ENCODE peak calls at places on chromosome 13, in four cellular contexts. J is GM13977, L is type B pancreatic cell, K is left ventricle myocardium inferior. C is an unnamed sample.

GRCh38 chr13:46575843-46576242 is 22.9 kb downstream of the LRCH1 start:
- DNase-seq in K (no peak), J (no peak), L (no peak), C (no peak)

GRCh38 chr13:95385373-95385772 is 84.1 kb upstream of the ABCC4 start:
- DNase-seq in L (no peak), K (no peak), J (no peak), C (no peak)

GRCh38 chr13:43153436-43154082 is 130.2 kb downstream of the DNAJC15 start:
- DNase-seq in J (no peak), K (no peak), L (no peak), C (no peak)

GRCh38 chr13:49502954-49503353 is 7.2 kb downstream of the PHF11 start:
- DNase-seq in L (no peak), K (no peak), J (no peak), C (no peak)

GRCh38 chr13:28545583-28546333 is 50.8 kb upstream of the FLT1 start:
- DNase-seq in L (no peak), J (no peak), K (no peak), C (no peak)

GRCh38 chr13:50594276-50594970 is 249.1 kb downstream of the DLEU7 start:
- DNase-seq in K (no peak), L (no peak), J (peak), C (peak)

GRCh38 chr13:49759503-49759902 is 33.0 kb downstream of the KPNA3 start:
- DNase-seq in K (no peak), L (no peak), J (no peak), C (no peak)

GRCh38 chr13:21674271-21675009 is 3.6 kb downstream of the FGF9 start:
- DNase-seq in K (peak), J (peak), L (no peak), C (peak)

GRCh38 chr13:39777527-39778061 is 122.1 kb downstream of the COG6 start:
- DNase-seq in K (no peak), L (no peak), J (no peak), C (no peak)
- TF ChIP-seq CTCF in K (peak), L (peak), J (peak), C (peak)

DNA sequence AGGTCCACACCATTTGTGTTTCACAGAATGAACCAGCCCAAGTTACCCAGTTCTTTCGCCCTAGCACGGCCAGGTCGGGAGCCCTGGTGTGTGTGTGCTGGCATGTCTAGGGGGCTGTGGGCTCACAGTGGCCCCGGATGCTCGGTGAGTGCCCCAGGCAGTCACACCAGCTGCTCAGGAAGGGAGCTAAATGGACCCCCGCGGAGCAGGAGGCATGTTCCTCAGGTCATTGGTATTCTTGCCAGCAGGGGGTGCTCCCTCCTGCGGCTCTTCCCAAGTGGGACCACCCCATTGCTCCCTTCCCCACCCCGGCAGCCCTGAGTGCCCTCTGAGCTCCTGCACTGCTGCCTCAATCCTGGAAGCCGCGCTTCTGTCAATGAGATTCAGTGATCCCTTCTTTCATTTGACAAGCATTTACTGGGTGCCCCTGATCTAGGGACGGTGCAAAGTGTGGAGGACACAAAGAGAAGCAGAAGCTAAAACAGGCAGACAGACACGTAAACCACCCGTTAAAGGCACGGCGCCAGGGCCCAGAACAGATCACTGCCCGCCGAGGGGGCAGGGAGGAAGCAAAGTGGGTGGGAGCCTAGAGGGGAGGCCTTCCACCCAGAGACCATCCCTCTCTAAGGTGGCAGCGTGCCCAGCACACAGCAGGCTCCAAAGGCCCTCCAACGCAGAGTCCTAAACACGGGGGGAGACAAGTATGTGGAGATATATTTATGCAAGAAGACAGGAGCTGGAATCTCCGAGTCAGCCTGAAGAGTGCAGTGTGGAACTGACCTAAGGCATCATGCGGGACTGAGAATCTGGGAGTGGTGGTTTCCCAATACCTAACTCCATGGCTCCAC is 5.2 kb upstream of the ADPRHL1 start:
- DNase-seq in L (no peak), K (no peak), J (no peak), C (peak)
- TF ChIP-seq CTCF in L (peak), K (peak), J (peak), C (peak)

DNA sequence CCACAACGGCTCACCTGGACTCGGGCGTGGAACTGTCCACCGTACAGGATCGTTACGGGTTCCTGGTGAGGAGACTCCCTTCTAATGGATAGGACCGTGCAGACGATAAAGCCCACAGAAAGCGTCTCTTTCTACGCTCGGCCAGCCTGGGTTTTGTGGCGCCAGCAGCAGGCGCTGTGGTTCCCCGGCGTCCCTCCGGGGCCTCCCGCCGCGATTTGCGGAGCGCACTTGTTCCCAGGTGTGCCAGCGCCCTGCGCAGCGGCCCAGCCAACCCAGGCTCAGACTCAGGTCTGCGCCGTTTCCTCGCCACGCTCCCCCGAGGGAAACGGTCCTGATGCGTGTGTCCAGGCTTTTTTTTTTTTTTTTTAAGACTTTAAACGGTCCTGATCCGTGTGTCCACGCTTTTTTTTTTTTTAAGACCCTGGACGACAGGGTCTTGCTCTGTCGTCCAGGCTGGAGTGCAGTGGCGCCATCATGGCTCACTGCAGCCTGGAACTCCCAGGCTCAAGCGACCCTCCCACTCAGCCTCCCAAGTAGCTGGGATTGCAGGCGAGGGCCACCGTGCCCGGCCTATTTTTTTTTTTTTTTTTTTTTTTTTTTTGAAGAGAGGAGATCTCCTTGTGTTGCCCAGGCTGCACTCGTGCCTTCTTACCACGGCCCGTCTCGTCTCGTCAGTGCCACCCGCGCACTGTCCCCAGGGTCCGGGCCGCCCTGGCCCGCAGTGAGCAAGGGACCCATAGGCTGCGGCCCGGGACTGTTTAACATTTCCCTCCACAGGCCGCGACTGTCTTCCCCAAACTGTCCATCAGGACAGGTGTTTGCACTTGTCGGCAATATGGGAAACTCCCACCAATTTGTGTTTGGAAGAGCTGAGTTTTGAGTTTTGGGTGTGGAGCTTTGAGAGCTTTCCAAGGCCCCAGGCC is 23.8 kb downstream of the GJA3 start:
- DNase-seq in L (peak), J (peak), K (no peak), C (peak)
- TF ChIP-seq CTCF in L (peak), J (peak), K (peak), C (peak)

DNA sequence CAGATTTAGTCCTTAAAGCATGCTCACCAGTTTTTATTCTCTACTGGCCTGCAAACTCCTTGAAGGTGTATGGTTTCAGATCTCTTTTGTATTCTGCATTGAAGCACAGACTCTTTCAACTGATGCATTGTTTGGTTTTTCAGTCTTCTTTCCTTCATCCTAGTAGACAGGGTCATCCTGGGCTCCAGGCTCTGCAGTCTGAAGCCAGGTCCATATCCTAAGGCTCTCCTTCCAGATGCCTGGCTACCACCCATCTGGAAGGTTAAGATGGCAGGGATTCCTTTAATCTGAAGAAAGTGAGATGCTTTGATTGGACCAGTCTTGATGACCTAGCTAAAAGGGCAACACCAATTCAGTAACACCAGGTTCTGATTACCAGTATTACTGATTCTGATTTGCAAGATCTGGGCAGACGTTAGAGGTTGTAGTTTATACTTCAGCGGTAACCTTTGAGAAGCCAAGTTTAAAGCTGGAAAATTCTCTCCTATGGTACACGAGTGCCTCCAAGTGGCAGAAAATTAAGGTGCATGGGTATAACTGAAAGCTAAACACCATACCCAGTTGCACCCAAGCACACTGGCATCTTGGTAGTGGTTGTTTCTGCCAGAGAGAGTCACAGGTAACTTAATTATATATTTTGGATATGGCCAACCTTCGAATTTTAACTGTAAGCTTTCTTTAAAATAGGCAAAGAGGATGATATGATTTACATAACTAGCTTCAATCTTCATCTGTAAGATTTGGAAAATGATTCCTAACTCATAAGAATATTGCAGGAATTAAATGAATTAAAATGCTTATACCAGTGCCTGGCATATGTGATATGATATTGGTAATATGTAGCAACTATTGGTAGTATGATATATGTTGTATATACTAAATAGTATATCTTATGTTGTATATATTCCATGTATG is 1651.9 kb upstream of the MIR17HG start:
- DNase-seq in L (no peak), K (no peak), J (peak), C (no peak)
- TF ChIP-seq CTCF in L (peak), K (peak), J (peak), C (peak)

GRCh38 chr13:66618702-66619101 is 611.4 kb downstream of the PCDH9 start:
- DNase-seq in J (no peak), K (no peak), L (no peak), C (peak)
- TF ChIP-seq CTCF in J (peak), K (peak), L (peak), C (peak)

GRCh38 chr13:31049833-31050232 is 111.9 kb downstream of the HSPH1 start:
- DNase-seq in L (no peak), J (no peak), K (peak), C (no peak)

GRCh38 chr13:31052478-31052877 is 109.2 kb downstream of the HSPH1 start:
- DNase-seq in L (no peak), K (no peak), J (no peak), C (no peak)

GRCh38 chr13:31049083-31049482 is 112.6 kb downstream of the HSPH1 start:
- DNase-seq in K (no peak), L (no peak), J (no peak), C (no peak)

GRCh38 chr13:31051999-31052398 is 109.7 kb downstream of the HSPH1 start:
- DNase-seq in K (no peak), L (no peak), J (no peak), C (no peak)

GRCh38 chr13:31050486-31051400 is 111.0 kb downstream of the HSPH1 start:
- DNase-seq in K (no peak), J (no peak), L (no peak), C (no peak)
- TF ChIP-seq CTCF in K (no peak), J (no peak), L (peak), C (peak)

GRCh38 chr13:20188649-20189553 is 3.8 kb downstream of the GJB2 start:
- DNase-seq in J (no peak), L (no peak), K (no peak), C (no peak)
- TF ChIP-seq CTCF in J (peak), L (peak), K (no peak), C (no peak)

DNA sequence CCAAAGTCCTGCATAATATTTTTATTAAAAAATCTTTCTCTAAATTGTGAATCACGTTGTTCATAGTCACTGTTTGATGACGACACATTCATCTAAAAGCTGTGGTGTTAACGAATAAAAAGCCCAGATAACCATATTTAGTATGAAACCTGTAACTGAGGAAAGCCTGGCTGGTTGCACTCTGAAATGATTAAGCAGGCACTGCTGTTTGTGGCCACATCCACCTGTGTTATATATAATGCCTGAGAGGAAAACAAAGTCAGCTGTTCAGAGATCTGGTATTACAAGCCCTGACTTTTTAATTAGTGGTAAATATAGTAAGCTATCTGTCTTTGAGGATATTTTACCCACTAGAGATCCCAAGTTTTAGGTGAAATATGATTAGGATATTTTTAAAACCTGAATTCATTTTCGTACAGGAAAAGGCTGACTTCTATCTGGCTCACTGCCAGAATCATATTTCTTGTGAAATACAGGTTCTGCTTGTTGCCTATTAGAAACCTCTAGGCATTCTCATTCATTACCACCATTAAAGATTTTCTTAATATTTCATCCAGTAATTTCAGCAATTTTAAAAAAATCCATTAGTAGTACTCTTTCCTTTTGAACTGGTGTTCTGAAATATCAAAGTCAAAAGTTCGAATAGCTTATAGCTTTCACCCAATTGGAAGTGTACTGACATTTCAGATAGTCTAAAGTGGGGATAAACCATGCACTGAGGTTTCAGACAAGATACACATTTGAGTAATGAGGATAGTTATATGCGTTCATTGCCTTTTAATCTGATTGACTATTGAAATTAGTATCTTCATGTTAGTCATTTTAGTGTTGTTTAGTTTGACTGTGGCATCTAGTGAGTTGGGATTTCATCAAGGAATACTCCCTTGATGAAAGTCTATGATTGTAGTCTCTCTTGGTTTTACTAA is 79.7 kb downstream of the LMO7 start:
- DNase-seq in J (peak), L (no peak), K (no peak), C (peak)
- TF ChIP-seq CTCF in J (no peak), L (no peak), K (no peak), C (no peak)

C was measured in GM10248.